ENCODE peak calls at places on chromosomes 16 and 17, in six cellular contexts. One of them, this sample, is unnamed.
A peak's percentile ranks its signal among the peaks of the same experiment; 100 is the strongest.

GRCh38 chr17:8397636-8398035 is at the start of gene RNF222:
- DNase-seq in A549: no peak
- DNase-seq in GM12878: no peak
- DNase-seq in K562: no peak
- DNase-seq in endothelial cell of umbilical vein: no peak
- DNase-seq in HepG2: no peak
- DNase-seq in this sample: no peak

GRCh38 chr16:28035866-28036393 is 27.6 kb downstream of the GSG1L start:
- DNase-seq in A549: no peak
- DNase-seq in GM12878: no peak
- DNase-seq in endothelial cell of umbilical vein: no peak
- DNase-seq in HepG2: no peak
- DNase-seq in K562: no peak
- DNase-seq in this sample: no peak

GRCh38 chr17:76781056-76781982 is 43.4 kb downstream of the MFSD11 start:
- DNase-seq in K562: no peak
- DNase-seq in endothelial cell of umbilical vein: no peak
- DNase-seq in HepG2: no peak
- DNase-seq in A549: no peak
- DNase-seq in GM12878: no peak
- DNase-seq in this sample: peak; percentile 10

GRCh38 chr17:43534909-43535308 is 11.2 kb downstream of the ETV4 start:
- DNase-seq in HepG2: no peak
- DNase-seq in K562: peak; percentile 42
- DNase-seq in A549: no peak
- DNase-seq in GM12878: no peak
- DNase-seq in endothelial cell of umbilical vein: no peak
- DNase-seq in this sample: no peak

GRCh38 chr17:61425682-61426481 is 26.2 kb downstream of the TBX2 start:
- DNase-seq in K562: no peak
- DNase-seq in A549: no peak
- DNase-seq in GM12878: no peak
- DNase-seq in HepG2: peak; percentile 85
- DNase-seq in endothelial cell of umbilical vein: no peak
- DNase-seq in this sample: no peak

GRCh38 chr17:36717088-36717487 is 115.7 kb downstream of the MRM1 start:
- DNase-seq in A549: no peak
- DNase-seq in GM12878: no peak
- DNase-seq in K562: no peak
- DNase-seq in HepG2: no peak
- DNase-seq in endothelial cell of umbilical vein: no peak
- DNase-seq in this sample: no peak

GRCh38 chr17:58755577-58756245 is at the start of gene PPM1E:
- DNase-seq in HepG2: peak; percentile 27
- DNase-seq in K562: peak; percentile 84
- DNase-seq in GM12878: no peak
- DNase-seq in endothelial cell of umbilical vein: peak; percentile 48
- DNase-seq in A549: peak; percentile 79
- DNase-seq in this sample: peak; percentile 42

GRCh38 chr16:8887952-8888560 is 5.9 kb downstream of the LITAFD start:
- DNase-seq in endothelial cell of umbilical vein: no peak
- DNase-seq in A549: no peak
- DNase-seq in GM12878: no peak
- DNase-seq in K562: peak; percentile 23
- DNase-seq in HepG2: peak; percentile 33
- DNase-seq in this sample: no peak

GRCh38 chr17:81434681-81435417 is 39.6 kb downstream of the BAHCC1 start:
- DNase-seq in endothelial cell of umbilical vein: no peak
- DNase-seq in HepG2: no peak
- DNase-seq in K562: no peak
- DNase-seq in A549: no peak
- DNase-seq in GM12878: no peak
- DNase-seq in this sample: no peak

GRCh38 chr17:27295945-27296344 is 2.0 kb downstream of the WSB1 start:
- DNase-seq in endothelial cell of umbilical vein: peak; percentile 50
- DNase-seq in A549: no peak
- DNase-seq in K562: no peak
- DNase-seq in GM12878: no peak
- DNase-seq in HepG2: no peak
- DNase-seq in this sample: no peak

GRCh38 chr16:83054302-83054701 is 427.5 kb downstream of the CDH13 start:
- DNase-seq in K562: no peak
- DNase-seq in A549: no peak
- DNase-seq in GM12878: no peak
- DNase-seq in HepG2: no peak
- DNase-seq in endothelial cell of umbilical vein: peak; percentile 48
- DNase-seq in this sample: no peak
- TF ChIP-seq MYC in K562: no peak
- TF ChIP-seq MYC in A549: no peak
- TF ChIP-seq MYC in GM12878: no peak
- TF ChIP-seq MYC in HepG2: no peak
- TF ChIP-seq MYC in endothelial cell of umbilical vein: no peak
- TF ChIP-seq MYC in this sample: no peak

GRCh38 chr16:68737046-68737729 is at the start of gene CDH1:
- DNase-seq in GM12878: no peak
- DNase-seq in endothelial cell of umbilical vein: no peak
- DNase-seq in HepG2: no peak
- DNase-seq in A549: no peak
- DNase-seq in K562: no peak
- DNase-seq in this sample: no peak

GRCh38 chr16:68739964-68740627 is 3.0 kb downstream of the CDH1 start:
- DNase-seq in GM12878: no peak
- DNase-seq in HepG2: peak; percentile 90
- DNase-seq in K562: no peak
- DNase-seq in endothelial cell of umbilical vein: no peak
- DNase-seq in A549: peak; percentile 57
- DNase-seq in this sample: peak; percentile 85

GRCh38 chr16:68743664-68744063 is 6.6 kb downstream of the CDH1 start:
- DNase-seq in A549: no peak
- DNase-seq in HepG2: no peak
- DNase-seq in GM12878: no peak
- DNase-seq in endothelial cell of umbilical vein: no peak
- DNase-seq in K562: no peak
- DNase-seq in this sample: no peak

GRCh38 chr16:68737730-68738590 is 868 bp downstream of the CDH1 start:
- DNase-seq in K562: no peak
- DNase-seq in endothelial cell of umbilical vein: no peak
- DNase-seq in GM12878: no peak
- DNase-seq in HepG2: no peak
- DNase-seq in A549: peak; percentile 73
- DNase-seq in this sample: no peak

DNA sequence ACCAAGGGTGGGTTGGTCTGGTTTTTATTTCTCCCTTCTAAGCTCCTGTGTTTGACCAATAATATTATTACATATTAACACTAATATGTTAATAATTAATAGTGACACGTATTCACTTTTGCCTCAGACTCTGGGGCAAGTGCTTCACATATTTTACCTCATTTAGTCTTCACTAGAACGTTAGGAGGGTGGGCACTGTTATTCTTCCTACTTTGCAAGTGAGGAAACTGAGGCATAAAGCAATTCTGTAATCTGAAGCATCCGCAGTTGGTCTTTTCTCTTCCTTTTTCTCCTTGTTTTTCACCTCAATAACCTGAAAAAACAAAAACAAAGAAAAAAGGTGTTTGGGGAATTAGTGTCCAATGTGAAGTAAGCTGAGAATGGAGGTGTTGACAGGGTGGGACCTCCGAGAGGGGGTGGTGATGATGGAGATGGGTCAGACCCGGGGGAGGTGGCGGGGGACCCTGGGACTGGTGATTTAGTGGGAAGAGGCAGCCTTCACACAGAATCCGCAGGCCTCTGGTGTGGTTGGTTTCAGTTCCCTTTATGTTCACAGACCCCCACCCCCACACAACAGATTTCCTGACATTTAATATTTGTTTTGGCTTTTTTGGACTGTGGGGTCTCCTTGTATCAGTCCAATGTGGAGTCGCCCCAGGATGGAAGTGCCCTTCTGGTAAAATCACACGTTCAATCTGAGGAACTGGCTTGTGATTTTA is 3.7 kb downstream of the CDH1 start:
- DNase-seq in K562: no peak
- DNase-seq in A549: no peak
- DNase-seq in endothelial cell of umbilical vein: no peak
- DNase-seq in GM12878: no peak
- DNase-seq in HepG2: no peak
- DNase-seq in this sample: peak; percentile 76
- TF ChIP-seq CTCF in K562: no peak
- TF ChIP-seq CTCF in A549: no peak
- TF ChIP-seq CTCF in endothelial cell of umbilical vein: no peak
- TF ChIP-seq CTCF in GM12878: no peak
- TF ChIP-seq CTCF in HepG2: no peak
- TF ChIP-seq CTCF in this sample: no peak

GRCh38 chr17:77829871-77830799 is 128.4 kb upstream of the TNRC6C start:
- DNase-seq in A549: no peak
- DNase-seq in endothelial cell of umbilical vein: peak; percentile 77
- DNase-seq in HepG2: no peak
- DNase-seq in K562: peak; percentile 56
- DNase-seq in GM12878: no peak
- DNase-seq in this sample: peak; percentile 15
- TF ChIP-seq MYC in A549: no peak
- TF ChIP-seq MYC in endothelial cell of umbilical vein: no peak
- TF ChIP-seq MYC in HepG2: no peak
- TF ChIP-seq MYC in K562: no peak
- TF ChIP-seq MYC in GM12878: no peak
- TF ChIP-seq MYC in this sample: no peak

DNA sequence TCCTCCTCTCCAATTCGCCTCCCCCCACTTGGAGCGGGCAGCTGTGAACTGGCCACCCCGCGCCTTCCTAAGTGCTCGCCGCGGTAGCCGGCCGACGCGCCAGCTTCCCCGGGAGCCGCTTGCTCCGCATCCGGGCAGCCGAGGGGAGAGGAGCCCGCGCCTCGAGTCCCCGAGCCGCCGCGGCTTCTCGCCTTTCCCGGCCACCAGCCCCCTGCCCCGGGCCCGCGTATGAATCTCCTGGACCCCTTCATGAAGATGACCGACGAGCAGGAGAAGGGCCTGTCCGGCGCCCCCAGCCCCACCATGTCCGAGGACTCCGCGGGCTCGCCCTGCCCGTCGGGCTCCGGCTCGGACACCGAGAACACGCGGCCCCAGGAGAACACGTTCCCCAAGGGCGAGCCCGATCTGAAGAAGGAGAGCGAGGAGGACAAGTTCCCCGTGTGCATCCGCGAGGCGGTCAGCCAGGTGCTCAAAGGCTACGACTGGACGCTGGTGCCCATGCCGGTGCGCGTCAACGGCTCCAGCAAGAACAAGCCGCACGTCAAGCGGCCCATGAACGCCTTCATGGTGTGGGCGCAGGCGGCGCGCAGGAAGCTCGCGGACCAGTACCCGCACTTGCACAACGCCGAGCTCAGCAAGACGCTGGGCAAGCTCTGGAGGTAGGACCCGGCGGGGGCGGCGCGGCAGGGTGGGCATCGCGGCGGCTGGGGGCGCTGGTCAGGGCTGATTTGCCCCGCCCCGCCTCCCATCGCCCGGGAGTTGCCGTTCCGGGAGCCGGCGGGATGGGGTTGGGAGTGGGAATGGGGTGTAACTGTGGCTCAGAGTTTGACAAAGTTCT is 563 bp downstream of the SOX9 start:
- DNase-seq in HepG2: no peak
- DNase-seq in endothelial cell of umbilical vein: no peak
- DNase-seq in A549: peak; percentile 60
- DNase-seq in K562: no peak
- DNase-seq in GM12878: no peak
- DNase-seq in this sample: no peak
- TF ChIP-seq CTCF in HepG2: peak; percentile 48
- TF ChIP-seq CTCF in endothelial cell of umbilical vein: no peak
- TF ChIP-seq CTCF in A549: peak; percentile 14
- TF ChIP-seq CTCF in K562: no peak
- TF ChIP-seq CTCF in GM12878: no peak
- TF ChIP-seq CTCF in this sample: no peak

GRCh38 chr17:74431568-74432483 is at the start of gene GPRC5C:
- DNase-seq in endothelial cell of umbilical vein: no peak
- DNase-seq in A549: peak; percentile 96
- DNase-seq in HepG2: peak; percentile 95
- DNase-seq in GM12878: no peak
- DNase-seq in K562: peak; percentile 58
- DNase-seq in this sample: peak; percentile 80

GRCh38 chr17:74430706-74431567 is 951 bp upstream of the GPRC5C start:
- DNase-seq in A549: peak; percentile 97
- DNase-seq in HepG2: peak; percentile 95
- DNase-seq in endothelial cell of umbilical vein: no peak
- DNase-seq in GM12878: peak; percentile 26
- DNase-seq in K562: peak; percentile 71
- DNase-seq in this sample: peak; percentile 91

GRCh38 chr17:74435775-74436359 is 4.0 kb downstream of the GPRC5C start:
- DNase-seq in K562: no peak
- DNase-seq in GM12878: no peak
- DNase-seq in A549: no peak
- DNase-seq in HepG2: no peak
- DNase-seq in endothelial cell of umbilical vein: no peak
- DNase-seq in this sample: no peak

GRCh38 chr17:74432484-74433391 is 850 bp downstream of the GPRC5C start:
- DNase-seq in HepG2: no peak
- DNase-seq in GM12878: no peak
- DNase-seq in A549: no peak
- DNase-seq in K562: no peak
- DNase-seq in endothelial cell of umbilical vein: no peak
- DNase-seq in this sample: no peak

DNA sequence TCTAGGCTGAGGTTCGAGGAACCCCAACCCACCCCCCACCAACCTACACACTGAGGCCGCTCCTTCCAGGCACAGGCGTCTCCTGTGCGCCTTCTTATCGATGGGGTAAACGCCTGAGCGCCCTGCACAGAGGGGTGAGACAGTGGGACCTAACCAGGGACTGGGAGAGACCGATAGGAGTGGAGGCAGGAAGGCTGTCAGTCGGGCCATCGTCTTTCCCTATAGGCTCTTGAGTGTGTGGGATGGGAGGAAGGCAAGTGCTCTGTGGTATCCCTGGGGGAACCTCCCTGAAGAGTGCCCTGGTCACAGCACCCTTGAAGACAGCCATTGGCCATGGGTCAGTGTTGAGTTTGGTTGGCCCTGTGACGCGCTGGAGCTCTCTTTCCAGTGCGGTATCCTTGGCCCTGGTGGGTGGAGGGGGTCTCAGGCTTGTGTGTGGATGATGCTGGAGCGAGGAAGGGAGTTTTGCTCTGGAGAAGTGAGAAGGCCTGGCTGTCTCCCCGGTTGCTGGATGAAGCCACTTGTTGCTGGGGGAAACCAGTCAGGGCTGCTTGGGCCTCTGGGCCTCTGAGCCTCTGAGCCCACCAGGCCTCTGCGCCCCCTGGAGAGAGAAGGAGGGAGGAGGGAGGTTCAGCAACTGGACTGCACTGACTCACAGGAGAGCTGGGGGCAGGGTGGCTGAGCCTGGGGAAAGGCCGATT is 1.7 kb downstream of the GPRC5C start:
- DNase-seq in K562: peak; percentile 48
- DNase-seq in A549: no peak
- DNase-seq in HepG2: peak; percentile 72
- DNase-seq in endothelial cell of umbilical vein: no peak
- DNase-seq in GM12878: no peak
- DNase-seq in this sample: no peak
- TF ChIP-seq MYC in K562: no peak
- TF ChIP-seq MYC in A549: no peak
- TF ChIP-seq MYC in HepG2: no peak
- TF ChIP-seq MYC in endothelial cell of umbilical vein: no peak
- TF ChIP-seq MYC in GM12878: no peak
- TF ChIP-seq MYC in this sample: no peak